ENCODE peak calls at places on chromosome 20, in six cellular contexts. F is NCI-H1436 treated with DMSO at 0.1 percent for 48 hours; D is ELR; V is hepatocyte; N is activated T-cell treated with anti-CD3 and anti-CD28 coated beads, Interleukin-2, amount 50 U/mL, for 4 hours; Z is NCI-H1417. J is an unnamed sample.

GRCh38 chr20:49234831-49235230 is 15.6 kb downstream of the DDX27 start:
- DNase-seq in F (no peak), D (no peak), V (no peak), N (no peak), Z (no peak), J (no peak)

GRCh38 chr20:62922451-62922921 is 3.8 kb downstream of the DIDO1 start:
- DNase-seq in F (no peak), D (no peak), V (no peak), N (peak; percentile 36), Z (no peak), J (no peak)

GRCh38 chr20:4190792-4191519 is 175.6 kb upstream of the RNF24 start:
- DNase-seq in F (no peak), D (no peak), V (no peak), N (no peak), Z (no peak), J (no peak)

GRCh38 chr20:46361386-46361785 is 45.0 kb downstream of the ELMO2 start:
- DNase-seq in F (no peak), D (no peak), V (no peak), N (no peak), Z (no peak), J (no peak)

GRCh38 chr20:53386186-53386681 is 207.4 kb downstream of the ZNF217 start:
- DNase-seq in F (no peak), D (no peak), V (no peak), N (no peak), Z (no peak), J (no peak)

GRCh38 chr20:8581451-8582183 is 449.6 kb downstream of the PLCB1 start:
- DNase-seq in F (no peak), D (no peak), V (no peak), N (no peak), Z (no peak), J (no peak)

GRCh38 chr20:23142162-23143050 is 56.3 kb upstream of the CD93 start:
- DNase-seq in F (no peak), D (no peak), V (no peak), N (no peak), Z (no peak), J (no peak)

GRCh38 chr20:4050581-4050980 is 35.2 kb upstream of the RNF24 start:
- DNase-seq in F (no peak), D (no peak), V (no peak), N (no peak), Z (no peak), J (no peak)

GRCh38 chr20:10659651-10660601 is 13.9 kb downstream of the JAG1 start:
- DNase-seq in F (no peak), D (no peak), V (peak; percentile 48), N (no peak), Z (no peak), J (no peak)

GRCh38 chr20:33915726-33916331 is 77.9 kb upstream of the RALY start:
- DNase-seq in F (no peak), D (peak; percentile 44), V (peak; percentile 13), N (peak; percentile 55), Z (peak; percentile 38), J (peak; percentile 40)

GRCh38 chr20:24692429-24693190 is 223.2 kb downstream of the SYNDIG1 start:
- DNase-seq in F (no peak), D (no peak), V (no peak), N (no peak), Z (no peak), J (no peak)

GRCh38 chr20:63090682-63091571 is 84.2 kb upstream of the BHLHE23 start:
- DNase-seq in F (no peak), D (no peak), V (no peak), N (peak; percentile 2), Z (peak; percentile 81), J (no peak)

GRCh38 chr20:56465997-56466396 is 2.4 kb upstream of the RTF2 start:
- DNase-seq in F (no peak), D (no peak), V (no peak), N (no peak), Z (no peak), J (peak; percentile 68)

GRCh38 chr20:31663838-31664695 is 26.4 kb downstream of the COX4I2 start:
- DNase-seq in F (no peak), D (no peak), V (peak; percentile 79), N (no peak), Z (peak; percentile 92), J (no peak)

GRCh38 chr20:59177266-59178250 is 13.9 kb downstream of the ZNF831 start:
- DNase-seq in F (no peak), D (no peak), V (no peak), N (no peak), Z (no peak), J (no peak)

GRCh38 chr20:58636983-58637421 is 14.1 kb upstream of the STX16 start:
- DNase-seq in F (no peak), D (no peak), V (no peak), N (no peak), Z (no peak), J (no peak)

GRCh38 chr20:47546184-47547033 is 44.7 kb downstream of the NCOA3 start:
- DNase-seq in F (no peak), D (peak; percentile 59), V (no peak), N (no peak), Z (no peak), J (no peak)

GRCh38 chr20:41173791-41174341 is 36.5 kb downstream of the PLCG1 start:
- DNase-seq in F (no peak), D (no peak), V (no peak), N (peak; percentile 1), Z (no peak), J (no peak)

GRCh38 chr20:17806739-17807441 is 107.1 kb downstream of the BANF2 start:
- DNase-seq in F (no peak), D (no peak), V (peak; percentile 72), N (no peak), Z (no peak), J (no peak)

GRCh38 chr20:37042986-37043972 is 52.5 kb downstream of the RBL1 start:
- DNase-seq in F (no peak), D (no peak), V (no peak), N (no peak), Z (no peak), J (peak; percentile 52)

GRCh38 chr20:63151554-63152321 is 64.2 kb downstream of the YTHDF1 start:
- DNase-seq in F (no peak), D (no peak), V (no peak), N (no peak), Z (peak; percentile 23), J (no peak)

GRCh38 chr20:3045042-3045815 is 623 bp upstream of the MRPS26 start:
- DNase-seq in F (no peak), D (peak; percentile 78), V (peak; percentile 78), N (peak; percentile 28), Z (peak; percentile 98), J (no peak)

GRCh38 chr20:38172344-38172743 is 7.3 kb upstream of the TGM2 start:
- DNase-seq in F (no peak), D (peak; percentile 82), V (no peak), N (no peak), Z (peak; percentile 14), J (no peak)

GRCh38 chr20:35226775-35227681 is 538 bp downstream of the MMP24 start:
- DNase-seq in F (no peak), D (peak; percentile 58), V (peak; percentile 78), N (peak; percentile 18), Z (peak; percentile 78), J (peak; percentile 14)

GRCh38 chr20:32968833-32969241 is 35.4 kb downstream of the SUN5 start:
- DNase-seq in F (no peak), D (no peak), V (no peak), N (no peak), Z (no peak), J (no peak)

GRCh38 chr20:41249781-41250281 is 67.7 kb downstream of the ZHX3 start:
- DNase-seq in F (no peak), D (peak; percentile 69), V (peak; percentile 20), N (no peak), Z (peak; percentile 24), J (no peak)

GRCh38 chr20:45049438-45049837 is 51.5 kb downstream of the KCNS1 start:
- DNase-seq in F (no peak), D (no peak), V (no peak), N (no peak), Z (no peak), J (no peak)

GRCh38 chr20:24503352-24503931 is 34.0 kb downstream of the SYNDIG1 start:
- DNase-seq in F (no peak), D (peak; percentile 16), V (peak; percentile 72), N (no peak), Z (no peak), J (no peak)

GRCh38 chr20:43680976-43681375 is 14.1 kb downstream of the MYBL2 start:
- DNase-seq in F (no peak), D (no peak), V (no peak), N (no peak), Z (no peak), J (no peak)

GRCh38 chr20:4155953-4156352 is 140.6 kb upstream of the RNF24 start:
- DNase-seq in F (no peak), D (no peak), V (no peak), N (no peak), Z (no peak), J (no peak)

GRCh38 chr20:41058007-41058673 is 29.5 kb downstream of the TOP1 start:
- DNase-seq in F (no peak), D (peak; percentile 96), V (peak; percentile 47), N (no peak), Z (no peak), J (no peak)

GRCh38 chr20:7742479-7742878 is 197.8 kb downstream of the HAO1 start:
- DNase-seq in F (no peak), D (peak; percentile 79), V (peak; percentile 29), N (no peak), Z (peak; percentile 26), J (no peak)

GRCh38 chr20:52923123-52923543 is 49.0 kb upstream of the TSHZ2 start:
- DNase-seq in F (no peak), D (peak; percentile 10), V (peak; percentile 38), N (no peak), Z (no peak), J (no peak)

GRCh38 chr20:51318058-51318960 is 224.2 kb downstream of the NFATC2 start:
- DNase-seq in F (peak; percentile 70), D (peak; percentile 60), V (peak; percentile 57), N (peak; percentile 38), Z (peak; percentile 43), J (peak; percentile 26)

GRCh38 chr20:1816384-1817381 is 78.5 kb upstream of the SIRPA start:
- DNase-seq in F (no peak), D (peak; percentile 47), V (no peak), N (no peak), Z (peak; percentile 74), J (no peak)

GRCh38 chr20:48425776-48426175 is 402.0 kb downstream of the PREX1 start:
- DNase-seq in F (no peak), D (no peak), V (no peak), N (no peak), Z (no peak), J (no peak)

J was measured in naive B cell.